ENCODE peak calls at places on chromosome 12, in nine cellular contexts. H is upper lobe of right lung; P is AG10803; F is NCI-H69; B is transverse colon; A is H54; O is skeletal muscle cell; G is progenitor cell of endocrine pancreas; Y is stimulated activated CD4-positive, alpha-beta T cell treated with anti-CD3 and anti-CD28 coated beads, Interleukin-1b, Interleukin-23, amount 100 ng/mL, for 1 hour. V is an unnamed sample.

GRCh38 chr12:112887542-112887941 is 19.2 kb upstream of the OAS1 start:
- DNase-seq in P (no peak), O (no peak), H (no peak), Y (no peak), F (no peak), G (no peak), B (no peak), A (no peak), V (no peak)

GRCh38 chr12:90958995-90959394 is 4.0 kb upstream of the CCER1 start:
- DNase-seq in O (no peak), B (no peak), Y (no peak), H (no peak), F (peak), A (no peak), G (no peak), P (peak), V (no peak)

GRCh38 chr12:96236221-96236822 is 42.1 kb downstream of the ELK3 start:
- DNase-seq in B (peak), F (no peak), G (no peak), H (no peak), P (peak), A (no peak), O (no peak), Y (no peak), V (no peak)

GRCh38 chr12:57263096-57263495 is 12.1 kb upstream of the STAC3 start:
- DNase-seq in B (no peak), P (no peak), A (no peak), O (no peak), F (no peak), Y (no peak), G (no peak), H (no peak), V (no peak)

GRCh38 chr12:49030714-49031572 is 12.4 kb upstream of the PRKAG1 start:
- DNase-seq in H (no peak), O (no peak), Y (no peak), A (no peak), P (no peak), F (no peak), B (no peak), G (no peak), V (no peak)

GRCh38 chr12:988616-989015 is 2.4 kb upstream of the ERC1 start:
- DNase-seq in B (no peak), O (no peak), Y (no peak), H (no peak), P (no peak), A (no peak), G (no peak), F (no peak), V (no peak)

GRCh38 chr12:26557326-26557725 is 275.7 kb downstream of the ITPR2 start:
- DNase-seq in O (no peak), Y (no peak), B (no peak), H (no peak), G (no peak), P (no peak), F (no peak), A (no peak), V (no peak)

GRCh38 chr12:108890208-108890607 is 10.3 kb downstream of the DAO start:
- DNase-seq in B (no peak), F (no peak), Y (no peak), P (no peak), O (no peak), A (peak), H (no peak), G (no peak), V (no peak)

GRCh38 chr12:1532367-1532752 is 62.0 kb downstream of the FBXL14 start:
- DNase-seq in Y (no peak), B (no peak), F (no peak), P (no peak), A (no peak), O (no peak), G (no peak), H (no peak), V (no peak)

GRCh38 chr12:84805474-84805858 is 107.1 kb downstream of the SLC6A15 start:
- DNase-seq in O (no peak), A (no peak), H (no peak), Y (no peak), F (peak), B (no peak), G (no peak), P (no peak), V (peak)

GRCh38 chr12:47222960-47223847 is 143.4 kb upstream of the AMIGO2 start:
- DNase-seq in B (no peak), O (no peak), Y (no peak), A (no peak), G (no peak), F (peak), H (no peak), P (no peak), V (peak)

GRCh38 chr12:127268121-127268520 is 998.8 kb upstream of the TMEM132C start:
- DNase-seq in P (no peak), B (no peak), H (no peak), O (no peak), Y (no peak), F (no peak), G (no peak), A (no peak), V (no peak)

GRCh38 chr12:64631197-64631596 is 20.9 kb downstream of the RASSF3 start:
- DNase-seq in F (no peak), O (no peak), Y (no peak), G (no peak), P (no peak), B (no peak), H (no peak), A (no peak), V (no peak)

GRCh38 chr12:19248929-19249602 is 119.5 kb downstream of the PLEKHA5 start:
- DNase-seq in F (no peak), G (no peak), O (peak), H (no peak), P (peak), Y (no peak), B (no peak), A (no peak), V (no peak)

GRCh38 chr12:45286621-45287020 is 70.7 kb downstream of the ANO6 start:
- DNase-seq in Y (no peak), H (no peak), A (no peak), O (no peak), B (no peak), F (no peak), P (no peak), G (no peak), V (no peak)

GRCh38 chr12:132089407-132089910 is 54.7 kb downstream of the DDX51 start:
- DNase-seq in G (no peak), P (no peak), F (no peak), B (no peak), O (no peak), Y (no peak), A (no peak), H (no peak), V (no peak)